ENCODE peak calls at places on chromosome X, in eight cellular contexts. G is MCF 10A; E is NCI-H2029 treated with DMSO at 0.1 percent for 48 hours; M is astrocyte; U is activated CD4-positive, alpha-beta T cell treated with anti-CD3 and anti-CD28 coated beads for 24 hours; Y is T-helper 9 cell; T is NCI-H2081; I is psoas muscle. N is an unnamed sample.

GRCh38 chrX:77398341-77398740 is 48.8 kb upstream of the FGF16 start:
- DNase-seq in U (no peak), G (no peak), E (no peak), T (no peak), Y (no peak), M (no peak), I (no peak), N (no peak)

GRCh38 chrX:69616520-69617203 is 749 bp downstream of the EDA start:
- DNase-seq in I (peak), U (no peak), G (peak), Y (peak), E (no peak), M (no peak), T (no peak), N (peak)

GRCh38 chrX:21166302-21166982 is 207.8 kb upstream of the CNKSR2 start:
- DNase-seq in T (no peak), I (no peak), G (peak), Y (no peak), E (no peak), M (peak), U (no peak), N (no peak)

GRCh38 chrX:68177542-68177941 is 255.8 kb downstream of the OPHN1 start:
- DNase-seq in U (no peak), T (no peak), M (peak), Y (no peak), I (no peak), G (peak), E (no peak), N (no peak)

GRCh38 chrX:20481632-20482031 is 214.9 kb upstream of the RPS6KA3 start:
- DNase-seq in G (no peak), U (no peak), E (no peak), I (no peak), T (no peak), M (no peak), Y (no peak), N (no peak)

GRCh38 chrX:97629597-97629985 is 745.9 kb downstream of the RPA4 start:
- DNase-seq in M (no peak), U (no peak), I (no peak), T (peak), E (peak), G (no peak), Y (no peak), N (no peak)

GRCh38 chrX:134669378-134670098 is 11.3 kb upstream of the PLAC1 start:
- DNase-seq in G (peak), I (peak), E (no peak), M (peak), T (no peak), Y (no peak), U (no peak), N (no peak)

GRCh38 chrX:49042581-49043219 is 457 bp downstream of the TFE3 start:
- DNase-seq in E (no peak), M (no peak), G (no peak), I (no peak), T (no peak), Y (peak), U (no peak), N (no peak)

GRCh38 chrX:37993857-37994619 is 12.3 kb upstream of the SYTL5 start:
- DNase-seq in M (peak), E (peak), U (no peak), T (peak), G (peak), I (no peak), Y (no peak), N (no peak)

GRCh38 chrX:107449490-107450175 is at the start of gene FRMPD3:
- DNase-seq in Y (no peak), M (no peak), U (no peak), G (no peak), E (no peak), T (peak), I (no peak), N (no peak)

GRCh38 chrX:103536071-103536470 is 16.8 kb upstream of the RAB40A start:
- DNase-seq in U (no peak), I (no peak), M (no peak), E (no peak), T (no peak), G (no peak), Y (no peak), N (no peak)

GRCh38 chrX:100636321-100636991 is at the start of gene TSPAN6:
- DNase-seq in T (peak), U (peak), I (peak), E (peak), G (peak), M (peak), Y (peak), N (peak)

GRCh38 chrX:20061869-20062254 is 54.8 kb downstream of the MAP7D2 start:
- DNase-seq in E (no peak), G (peak), U (no peak), M (peak), T (no peak), Y (no peak), I (no peak), N (no peak)

GRCh38 chrX:134623293-134624045 is 34.8 kb downstream of the PLAC1 start:
- DNase-seq in U (no peak), I (no peak), T (no peak), Y (no peak), M (peak), G (no peak), E (no peak), N (no peak)

GRCh38 chrX:149939271-149940014 is 1.2 kb upstream of the EOLA2 start:
- DNase-seq in E (peak), I (peak), T (peak), M (peak), G (peak), U (peak), Y (peak), N (peak)

GRCh38 chrX:113212052-113212451 is 371.4 kb upstream of the AMOT start:
- DNase-seq in I (no peak), T (no peak), Y (no peak), G (no peak), U (no peak), M (no peak), E (no peak), N (no peak)

GRCh38 chrX:13125188-13125587 is 80.8 kb upstream of the FAM9C start:
- DNase-seq in U (no peak), G (no peak), T (no peak), E (no peak), Y (no peak), M (no peak), I (no peak), N (no peak)

GRCh38 chrX:103101280-103102042 is 8.5 kb upstream of the NXF3 start:
- DNase-seq in T (no peak), E (no peak), Y (no peak), I (no peak), U (no peak), M (no peak), G (no peak), N (no peak)

GRCh38 chrX:113644426-113644825 is 803.8 kb upstream of the AMOT start:
- DNase-seq in M (peak), G (peak), U (no peak), E (no peak), T (no peak), Y (no peak), I (no peak), N (no peak)

GRCh38 chrX:84064814-84065213 is 123.2 kb downstream of the RPS6KA6 start:
- DNase-seq in M (no peak), Y (no peak), I (no peak), G (no peak), T (peak), E (no peak), U (no peak), N (no peak)

GRCh38 chrX:30649859-30650258 is 3.4 kb upstream of the GK start:
- DNase-seq in M (no peak), G (no peak), Y (no peak), I (no peak), T (no peak), E (no peak), U (no peak), N (no peak)

GRCh38 chrX:136021903-136022302 is 36.7 kb downstream of the SLC9A6 start:
- DNase-seq in T (no peak), U (no peak), Y (no peak), E (no peak), M (no peak), G (no peak), I (no peak), N (no peak)

GRCh38 chrX:19810370-19810769 is 77.0 kb downstream of the SH3KBP1 start:
- DNase-seq in Y (no peak), M (no peak), G (no peak), E (no peak), U (no peak), T (no peak), I (no peak), N (no peak)

GRCh38 chrX:9291666-9292065 is 173.2 kb upstream of the TBL1X start:
- DNase-seq in U (no peak), Y (no peak), I (no peak), M (no peak), T (peak), G (no peak), E (peak), N (no peak)